ENCODE peak calls at places on chromosomes 2 and 18, in six cellular contexts. G, O, L, J, K and P are unnamed samples.

GRCh38 chr2:161238264-161238558 is 70.0 kb upstream of the PSMD14 start:
- DNase-seq in G (no peak), O (no peak), L (no peak), J (no peak), K (no peak), P (no peak)

GRCh38 chr2:159635006-159635746 is 18.8 kb upstream of the BAZ2B start:
- DNase-seq in G (no peak), O (no peak), L (no peak), J (no peak), K (no peak), P (no peak)

GRCh38 chr2:226771067-226771466 is 28.6 kb downstream of the IRS1 start:
- DNase-seq in G (no peak), O (no peak), L (no peak), J (no peak), K (no peak), P (no peak)

GRCh38 chr2:101036562-101036961 is 34.5 kb downstream of the RPL31 start:
- DNase-seq in G (no peak), O (no peak), L (no peak), J (peak; percentile 60), K (no peak), P (no peak)

GRCh38 chr2:29009711-29010677 is 28.9 kb downstream of the TOGARAM2 start:
- DNase-seq in G (no peak), O (no peak), L (no peak), J (no peak), K (no peak), P (no peak)

GRCh38 chr2:212409560-212409959 is 129.0 kb downstream of the ERBB4 start:
- DNase-seq in G (no peak), O (no peak), L (no peak), J (no peak), K (no peak), P (no peak)

GRCh38 chr2:119721462-119721861 is 38.3 kb upstream of the PTPN4 start:
- DNase-seq in G (no peak), O (no peak), L (no peak), J (no peak), K (no peak), P (no peak)

GRCh38 chr2:73249636-73250035 is 15.5 kb downstream of the CCT7 start:
- DNase-seq in G (no peak), O (no peak), L (no peak), J (no peak), K (no peak), P (no peak)

GRCh38 chr18:75097491-75098225 is 111.3 kb downstream of the PTGR3 start:
- DNase-seq in G (no peak), O (no peak), L (no peak), J (no peak), K (no peak), P (no peak)

GRCh38 chr2:61707984-61708852 is 145.6 kb downstream of the FAM161A start:
- DNase-seq in G (no peak), O (no peak), L (no peak), J (no peak), K (peak; percentile 73), P (no peak)

GRCh38 chr2:238448031-238448955 is 21.6 kb downstream of the ASB1 start:
- DNase-seq in G (no peak), O (no peak), L (no peak), J (no peak), K (no peak), P (no peak)

DNA sequence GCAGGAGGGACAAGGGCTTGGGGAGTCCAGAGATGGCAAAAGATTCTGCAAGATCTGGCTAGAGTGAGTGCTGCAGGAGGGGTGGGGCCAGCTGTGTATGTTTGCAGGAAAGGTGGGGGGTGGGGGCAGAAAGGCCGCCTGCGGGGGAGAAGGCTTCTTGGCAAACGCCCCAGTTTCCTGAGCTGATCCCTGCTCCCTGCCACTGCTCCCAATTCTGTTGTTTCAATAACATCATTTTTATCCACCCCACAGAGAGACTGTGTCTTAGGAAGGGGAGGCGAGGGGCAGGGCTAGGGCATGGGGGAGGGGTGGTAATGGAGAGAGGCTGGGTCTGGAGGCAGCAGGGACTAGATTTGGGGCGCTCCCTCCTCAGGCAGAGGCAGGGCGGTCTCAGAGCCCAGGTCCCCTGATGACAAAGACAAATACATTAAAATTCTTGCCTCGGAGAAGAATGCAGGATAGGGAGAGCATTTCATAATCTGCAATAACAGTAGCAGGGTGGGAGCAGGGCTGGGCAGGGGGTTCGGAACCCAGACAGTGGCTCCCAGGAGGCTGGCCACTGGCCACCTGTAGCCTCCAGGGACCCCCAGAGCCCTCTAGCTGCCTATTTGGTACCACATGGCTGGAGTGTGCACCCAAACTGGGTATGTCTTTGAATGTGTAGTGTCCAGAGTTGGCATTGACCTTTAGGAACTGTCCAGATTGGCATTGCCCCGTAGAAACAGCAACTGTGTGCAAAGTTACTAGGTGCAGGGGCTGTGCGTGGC is 2.1 kb upstream of the WNT6 start:
- DNase-seq in G (no peak), O (no peak), L (no peak), J (peak; percentile 40), K (no peak), P (no peak)
- H3K27me3 ChIP-seq in G (peaks cover 9% of the 10 kb centered on the region), O (peaks cover 67% of the 10 kb centered on the region), L (peaks cover 42% of the 10 kb centered on the region), J (peaks cover 94% of the 10 kb centered on the region), K (peaks cover 79% of the 10 kb centered on the region), P (peaks cover 10% of the 10 kb centered on the region)

GRCh38 chr2:25714740-25715139 is 41.4 kb upstream of the DTNB start:
- DNase-seq in G (no peak), O (no peak), L (no peak), J (no peak), K (no peak), P (no peak)

GRCh38 chr2:25725877-25726276 is 52.5 kb upstream of the DTNB start:
- DNase-seq in G (no peak), O (no peak), L (no peak), J (no peak), K (no peak), P (no peak)

GRCh38 chr2:25726511-25726910 is 53.1 kb upstream of the DTNB start:
- DNase-seq in G (no peak), O (no peak), L (no peak), J (no peak), K (no peak), P (no peak)

GRCh38 chr2:25722224-25722623 is 48.8 kb upstream of the DTNB start:
- DNase-seq in G (no peak), O (no peak), L (no peak), J (no peak), K (no peak), P (no peak)

GRCh38 chr2:25720575-25720974 is 47.2 kb upstream of the DTNB start:
- DNase-seq in G (no peak), O (no peak), L (no peak), J (no peak), K (no peak), P (no peak)
- H3K27me3 ChIP-seq in G (no peaks in the 10 kb centered on the region), O (no peaks in the 10 kb centered on the region), L (no peaks in the 10 kb centered on the region), J (no peaks in the 10 kb centered on the region), K (peaks cover 2% of the 10 kb centered on the region), P (no peaks in the 10 kb centered on the region)

GRCh38 chr2:147844691-147845607 is at the start of gene ACVR2A:
- DNase-seq in G (peak; percentile 31), O (no peak), L (peak; percentile 69), J (peak; percentile 70), K (peak; percentile 13), P (peak; percentile 66)

GRCh38 chr2:147845608-147846002 is 776 bp downstream of the ACVR2A start:
- DNase-seq in G (no peak), O (no peak), L (no peak), J (no peak), K (no peak), P (no peak)

GRCh38 chr2:147851244-147851930 is 6.6 kb downstream of the ACVR2A start:
- DNase-seq in G (no peak), O (no peak), L (no peak), J (no peak), K (no peak), P (no peak)

GRCh38 chr2:147846382-147847081 is 1.7 kb downstream of the ACVR2A start:
- DNase-seq in G (no peak), O (no peak), L (no peak), J (no peak), K (no peak), P (no peak)

DNA sequence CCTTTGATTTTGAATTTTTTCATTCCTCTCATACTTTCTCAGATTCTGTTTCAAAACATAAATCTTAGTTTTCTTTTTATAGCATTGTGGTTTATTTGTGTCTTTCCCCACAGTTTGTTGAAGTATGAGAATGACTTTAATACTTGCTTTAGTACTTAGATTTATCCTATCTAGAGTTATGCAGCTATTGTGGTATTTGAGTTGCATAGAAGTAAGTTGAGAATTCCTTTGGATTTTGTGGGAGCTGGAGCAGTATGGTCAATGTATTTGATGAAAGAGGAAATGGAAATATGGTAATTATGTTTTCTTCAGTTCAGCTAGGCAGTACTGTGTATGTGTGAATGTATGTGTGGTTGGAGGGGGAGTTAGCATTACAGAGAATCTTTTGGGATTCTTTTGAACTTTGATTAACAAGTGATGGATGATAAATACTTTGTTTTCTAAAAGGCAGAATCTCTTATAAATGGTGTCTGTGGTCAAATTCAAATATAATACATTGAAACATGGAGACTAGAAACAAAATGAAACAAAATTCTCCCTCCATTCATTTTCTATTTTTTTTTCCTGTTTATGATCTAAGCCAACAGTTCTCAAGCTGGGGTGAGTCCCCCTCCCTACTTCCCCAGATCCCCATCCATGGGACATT is 3.0 kb downstream of the ACVR2A start:
- DNase-seq in G (no peak), O (no peak), L (no peak), J (no peak), K (no peak), P (no peak)
- H3K27me3 ChIP-seq in G (no peaks in the 10 kb centered on the region), O (peaks cover 15% of the 10 kb centered on the region), L (no peaks in the 10 kb centered on the region), J (no peaks in the 10 kb centered on the region), K (no peaks in the 10 kb centered on the region), P (no peaks in the 10 kb centered on the region)

GRCh38 chr2:8303322-8303832 is 378.5 kb upstream of the ID2 start:
- DNase-seq in G (no peak), O (peak; percentile 93), L (peak; percentile 76), J (no peak), K (no peak), P (peak; percentile 60)

GRCh38 chr2:8307779-8308178 is 374.1 kb upstream of the ID2 start:
- DNase-seq in G (no peak), O (no peak), L (no peak), J (no peak), K (no peak), P (no peak)

GRCh38 chr2:8306530-8307351 is 375.1 kb upstream of the ID2 start:
- DNase-seq in G (no peak), O (no peak), L (no peak), J (no peak), K (peak; percentile 2), P (no peak)

GRCh38 chr2:8309131-8309530 is 372.7 kb upstream of the ID2 start:
- DNase-seq in G (no peak), O (no peak), L (no peak), J (no peak), K (no peak), P (no peak)

DNA sequence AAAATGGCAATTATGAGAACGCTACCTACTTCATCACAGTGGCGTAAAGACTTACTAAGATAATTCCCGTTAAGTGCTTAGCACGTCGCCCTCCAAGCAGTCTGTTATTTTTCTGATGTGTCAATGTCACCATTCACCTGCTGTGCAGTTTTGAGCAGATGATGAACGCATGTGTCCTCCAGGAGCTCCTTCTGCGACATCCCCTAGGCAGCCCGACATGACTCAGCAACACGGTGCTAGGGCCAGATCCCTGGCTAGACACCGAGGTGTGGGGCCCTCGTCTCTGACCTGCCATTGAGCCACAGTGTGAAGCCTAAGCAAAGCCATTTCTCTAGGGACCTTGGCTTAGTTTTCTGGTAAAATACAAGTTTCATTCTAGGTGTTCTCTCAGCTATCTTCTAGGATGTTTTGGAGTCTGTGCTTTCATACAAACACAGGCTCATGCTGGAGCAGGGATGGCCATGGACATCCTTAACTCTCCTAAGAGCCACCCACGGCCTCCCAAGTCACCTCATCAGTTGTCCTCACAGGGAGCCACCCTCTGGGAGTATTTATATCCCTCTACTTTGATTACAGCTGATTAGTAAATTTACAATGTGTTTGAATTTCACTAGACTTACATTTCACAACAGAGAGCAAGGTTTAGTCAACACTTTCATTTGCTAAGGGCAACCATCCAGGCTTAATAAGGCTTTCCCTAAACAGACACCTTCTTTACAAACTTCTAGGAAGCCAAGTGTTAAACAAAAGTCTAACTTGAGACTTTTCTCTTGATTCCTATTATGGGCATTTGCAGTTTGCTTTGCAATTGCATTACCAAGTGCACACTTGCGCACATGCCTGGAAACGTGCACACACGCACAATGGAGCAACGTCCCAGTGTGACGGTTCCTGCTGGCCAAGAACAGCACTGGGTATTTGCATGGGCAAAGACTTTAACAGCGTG is 376.8 kb upstream of the ID2 start:
- DNase-seq in G (no peak), O (no peak), L (no peak), J (no peak), K (no peak), P (no peak)
- H3K27me3 ChIP-seq in G (no peaks in the 10 kb centered on the region), O (no peaks in the 10 kb centered on the region), L (no peaks in the 10 kb centered on the region), J (no peaks in the 10 kb centered on the region), K (no peaks in the 10 kb centered on the region), P (no peaks in the 10 kb centered on the region)